ENCODE peak calls at places on chromosomes 4 and X, in six cellular contexts. Q, E, S, X, Z and O are unnamed samples.

GRCh38 chr4:119286377-119287002 is 35.4 kb downstream of the FABP2 start:
- DNase-seq in X (peak; percentile 86), E (no peak), Z (peak; percentile 83), Q (peak; percentile 83), S (peak; percentile 71), O (no peak)

GRCh38 chr4:15423285-15423711 is 4.5 kb upstream of the C1QTNF7 start:
- DNase-seq in Q (no peak), S (no peak), E (no peak), X (no peak), Z (no peak), O (no peak)

GRCh38 chrX:10513974-10514373 is 106.4 kb downstream of the MID1 start:
- DNase-seq in Z (no peak), Q (no peak), E (no peak), S (no peak), X (no peak), O (no peak)

GRCh38 chr4:80239480-80239879 is 27.0 kb upstream of the FGF5 start:
- DNase-seq in S (no peak), Z (no peak), Q (no peak), E (no peak), X (no peak), O (no peak)

GRCh38 chr4:48194986-48195773 is 61.1 kb upstream of the TXK start:
- DNase-seq in X (peak; percentile 2), Z (peak; percentile 24), S (no peak), E (no peak), Q (no peak), O (no peak)

GRCh38 chr4:28557755-28558154 is 1697.1 kb downstream of the STIM2 start:
- DNase-seq in Q (peak; percentile 11), Z (no peak), X (no peak), S (peak; percentile 69), E (no peak), O (no peak)

GRCh38 chrX:105191878-105192277 is 28.6 kb downstream of the TEX13A start:
- DNase-seq in S (no peak), Z (peak; percentile 23), X (peak; percentile 24), Q (peak; percentile 14), E (peak; percentile 28), O (no peak)

GRCh38 chr4:82562553-82562854 is 716 bp upstream of the TMEM150C start:
- DNase-seq in Q (no peak), S (no peak), X (no peak), E (peak; percentile 5), Z (no peak), O (no peak)

GRCh38 chr4:98546910-98547544 is 111.4 kb downstream of the TSPAN5 start:
- DNase-seq in Z (peak; percentile 59), E (peak; percentile 12), Q (peak; percentile 86), S (peak; percentile 59), X (peak; percentile 66), O (no peak)

GRCh38 chr4:24802648-24803047 is 7.3 kb downstream of the SOD3 start:
- DNase-seq in X (no peak), Q (no peak), E (no peak), S (no peak), Z (no peak), O (no peak)

GRCh38 chrX:123884809-123885408 is 25.1 kb downstream of the XIAP start:
- DNase-seq in E (peak; percentile 12), Z (peak; percentile 69), X (peak; percentile 75), S (no peak), Q (peak; percentile 60), O (no peak)